ENCODE peak calls at places on chromosomes 3 and 15, in eight cellular contexts. T, J, P, L, N, K, Y and X are unnamed samples.
A peak's percentile ranks its signal among the peaks of the same experiment; 100 is the strongest.

GRCh38 chr3:29454326-29454725 is 173.5 kb downstream of the RBMS3 start:
- DNase-seq in T (no peak), J (no peak), P (no peak), L (no peak), N (no peak), K (no peak), Y (no peak), X (no peak)

GRCh38 chr3:43996379-43997301 is 245.0 kb upstream of the TOPAZ1 start:
- DNase-seq in T (peak; percentile 58), J (no peak), P (no peak), L (peak; percentile 62), N (peak; percentile 21), K (no peak), Y (peak; percentile 36), X (peak; percentile 63)

GRCh38 chr3:9076985-9077384 is 113.7 kb upstream of the RAD18 start:
- DNase-seq in T (no peak), J (peak; percentile 8), P (no peak), L (no peak), N (no peak), K (no peak), Y (no peak), X (no peak)

GRCh38 chr15:67089218-67090193 is 24.1 kb downstream of the SMAD3 start:
- DNase-seq in T (no peak), J (peak; percentile 67), P (no peak), L (no peak), N (no peak), K (no peak), Y (peak; percentile 76), X (peak; percentile 75)

GRCh38 chr15:73900129-73900712 is 26.0 kb upstream of the LOXL1 start:
- DNase-seq in T (no peak), J (peak; percentile 72), P (no peak), L (no peak), N (no peak), K (no peak), Y (no peak), X (peak; percentile 37)

GRCh38 chr15:29139540-29140459 is 129.8 kb downstream of the NSMCE3 start:
- DNase-seq in T (peak; percentile 88), J (no peak), P (peak; percentile 40), L (peak; percentile 81), N (peak; percentile 63), K (no peak), Y (peak; percentile 86), X (peak; percentile 11)

GRCh38 chr3:39139442-39139841 is 13.9 kb downstream of the CSRNP1 start:
- DNase-seq in T (no peak), J (no peak), P (no peak), L (no peak), N (no peak), K (no peak), Y (no peak), X (no peak)

GRCh38 chr3:180657094-180657493 is 22.2 kb downstream of the CCDC39 start:
- DNase-seq in T (no peak), J (no peak), P (no peak), L (no peak), N (no peak), K (no peak), Y (no peak), X (no peak)

GRCh38 chr3:101255441-101255840 is 64.9 kb downstream of the IMPG2 start:
- DNase-seq in T (no peak), J (no peak), P (no peak), L (no peak), N (no peak), K (no peak), Y (no peak), X (no peak)

GRCh38 chr15:38080651-38081271 is 146.3 kb downstream of the TMCO5A start:
- DNase-seq in T (no peak), J (no peak), P (no peak), L (no peak), N (no peak), K (no peak), Y (no peak), X (no peak)

GRCh38 chr3:15542641-15543040 is 21.1 kb upstream of the COLQ start:
- DNase-seq in T (no peak), J (no peak), P (no peak), L (no peak), N (no peak), K (no peak), Y (no peak), X (no peak)

GRCh38 chr3:130259170-130259874 is 86.2 kb upstream of the COL6A5 start:
- DNase-seq in T (no peak), J (no peak), P (no peak), L (no peak), N (no peak), K (no peak), Y (no peak), X (no peak)

GRCh38 chr3:8964436-8965370 is 1.4 kb upstream of the RAD18 start:
- DNase-seq in T (no peak), J (peak; percentile 92), P (no peak), L (no peak), N (no peak), K (no peak), Y (peak; percentile 47), X (peak; percentile 89)

GRCh38 chr3:167487556-167487955 is 13.7 kb upstream of the SERPINI2 start:
- DNase-seq in T (no peak), J (no peak), P (no peak), L (no peak), N (no peak), K (no peak), Y (no peak), X (no peak)

GRCh38 chr3:167491626-167492025 is 17.8 kb upstream of the SERPINI2 start:
- DNase-seq in T (no peak), J (no peak), P (no peak), L (no peak), N (no peak), K (no peak), Y (no peak), X (no peak)

GRCh38 chr3:167489571-167489970 is 15.7 kb upstream of the SERPINI2 start:
- DNase-seq in T (no peak), J (no peak), P (no peak), L (no peak), N (no peak), K (no peak), Y (no peak), X (no peak)

GRCh38 chr3:167497903-167498302 is 24.1 kb upstream of the SERPINI2 start:
- DNase-seq in T (no peak), J (no peak), P (no peak), L (no peak), N (no peak), K (no peak), Y (no peak), X (no peak)

DNA sequence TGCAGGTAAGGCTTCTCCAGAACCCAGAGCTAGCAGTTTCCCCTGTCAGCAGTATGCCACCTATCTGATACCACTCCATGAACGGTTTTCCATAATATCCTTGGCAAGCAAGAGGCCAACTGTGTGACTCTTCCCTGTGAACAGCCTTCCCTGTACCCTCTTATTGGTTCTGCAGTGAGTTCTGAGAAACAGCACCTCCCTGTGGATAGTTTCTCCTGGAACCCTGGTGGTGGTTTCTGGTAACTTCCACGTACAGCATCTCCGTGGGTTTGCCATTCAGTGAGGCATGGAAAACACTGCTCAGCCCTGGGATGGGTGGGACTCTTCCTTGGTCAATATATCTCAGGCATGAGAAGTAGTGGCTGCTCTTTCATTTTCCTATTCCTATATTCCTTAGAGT is 19.4 kb upstream of the SERPINI2 start:
- DNase-seq in T (peak; percentile 31), J (no peak), P (no peak), L (no peak), N (peak; percentile 54), K (no peak), Y (peak; percentile 0), X (peak; percentile 21)
- TF ChIP-seq CTCF in T (peak; percentile 76), J (no peak), P (no peak), L (peak; percentile 23), N (peak; percentile 48), K (no peak), Y (no peak), X (peak; percentile 29)

GRCh38 chr3:373193-373784 is 176.7 kb downstream of the CHL1 start:
- DNase-seq in T (no peak), J (no peak), P (no peak), L (no peak), N (no peak), K (peak; percentile 30), Y (no peak), X (no peak)

GRCh38 chr3:374459-374858 is 177.9 kb downstream of the CHL1 start:
- DNase-seq in T (no peak), J (no peak), P (no peak), L (no peak), N (no peak), K (no peak), Y (no peak), X (no peak)

GRCh38 chr3:380801-381200 is 184.2 kb downstream of the CHL1 start:
- DNase-seq in T (no peak), J (no peak), P (no peak), L (no peak), N (no peak), K (no peak), Y (no peak), X (no peak)

GRCh38 chr3:377158-377561 is 180.6 kb downstream of the CHL1 start:
- DNase-seq in T (no peak), J (peak; percentile 45), P (no peak), L (peak; percentile 8), N (no peak), K (no peak), Y (peak; percentile 4), X (peak; percentile 24)
- TF ChIP-seq CTCF in T (no peak), J (peak; percentile 48), P (no peak), L (peak; percentile 58), N (no peak), K (peak; percentile 24), Y (peak; percentile 62), X (peak; percentile 22)

DNA sequence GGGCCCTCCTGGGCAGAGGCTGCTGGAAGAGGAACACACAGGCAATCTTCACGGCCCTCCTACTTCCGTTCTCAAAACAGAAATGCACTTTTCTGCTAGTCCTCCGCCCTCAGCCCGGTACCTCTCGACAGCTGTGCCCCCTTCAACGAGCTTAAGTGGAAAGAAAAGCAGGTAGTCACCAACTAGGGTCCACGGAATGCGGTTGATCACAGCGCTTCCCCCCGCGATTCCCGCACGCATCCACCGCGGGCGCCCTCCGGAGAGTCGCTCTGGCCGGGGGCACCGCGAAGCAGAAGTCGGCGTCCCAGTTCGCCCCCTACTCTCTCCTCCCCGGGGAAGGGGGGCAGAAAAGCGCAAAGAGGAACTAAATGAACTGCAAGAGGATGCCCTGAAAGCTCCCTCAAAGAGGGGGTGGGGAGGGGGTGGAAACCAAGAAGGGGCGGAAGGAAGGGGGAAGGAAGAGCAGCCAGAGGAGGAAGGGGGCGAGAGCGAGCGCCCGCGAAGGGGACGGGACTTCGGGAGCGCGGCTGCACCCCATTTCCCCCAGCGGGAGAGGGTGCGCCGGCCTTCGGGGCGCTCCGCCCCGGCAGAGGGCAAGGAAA is 748 bp downstream of the ACAP2 start:
- DNase-seq in T (peak; percentile 41), J (peak; percentile 36), P (peak; percentile 80), L (peak; percentile 57), N (peak; percentile 34), K (peak; percentile 35), Y (peak; percentile 14), X (peak; percentile 53)
- TF ChIP-seq CTCF in T (no peak), J (no peak), P (no peak), L (no peak), N (no peak), K (no peak), Y (no peak), X (no peak)

GRCh38 chr3:28267984-28268849 is 26.8 kb downstream of the CMC1 start:
- DNase-seq in T (no peak), J (no peak), P (no peak), L (no peak), N (peak; percentile 21), K (no peak), Y (no peak), X (peak; percentile 35)

GRCh38 chr3:28273837-28274236 is 32.4 kb downstream of the CMC1 start:
- DNase-seq in T (no peak), J (no peak), P (no peak), L (no peak), N (no peak), K (no peak), Y (no peak), X (no peak)

GRCh38 chr3:28268989-28269388 is 27.6 kb downstream of the CMC1 start:
- DNase-seq in T (no peak), J (no peak), P (no peak), L (no peak), N (no peak), K (no peak), Y (no peak), X (no peak)
- TF ChIP-seq CTCF in T (peak; percentile 26), J (peak; percentile 33), P (no peak), L (no peak), N (no peak), K (no peak), Y (no peak), X (no peak)